ENCODE peak calls at places on chromosomes 3 and 15, in seven cellular contexts. I, K, Y, P, A, Z and O are unnamed samples.
A peak's percentile ranks its signal among the peaks of the same experiment; 100 is the strongest.

GRCh38 chr15:100918690-100919480 is at the start of gene LRRK1:
- DNase-seq in I (peak; percentile 18), K (peak; percentile 83), Y (peak; percentile 50), P (peak; percentile 62), A (peak; percentile 53), Z (no peak), O (peak; percentile 64)

GRCh38 chr15:63832620-63833245 is 1.0 kb downstream of the HERC1 start:
- DNase-seq in I (no peak), K (peak; percentile 42), Y (no peak), P (no peak), A (no peak), Z (no peak), O (peak; percentile 21)

GRCh38 chr15:76196286-76196948 is 114.9 kb downstream of the ETFA start:
- DNase-seq in I (peak; percentile 65), K (peak; percentile 79), Y (peak; percentile 81), P (peak; percentile 65), A (peak; percentile 86), Z (peak; percentile 95), O (peak; percentile 98)

GRCh38 chr3:18765672-18766071 is 340.5 kb upstream of the SATB1 start:
- DNase-seq in I (no peak), K (no peak), Y (no peak), P (no peak), A (no peak), Z (no peak), O (no peak)

GRCh38 chr3:16134173-16134928 is 40.1 kb upstream of the GALNT15 start:
- DNase-seq in I (no peak), K (no peak), Y (peak; percentile 66), P (no peak), A (no peak), Z (no peak), O (no peak)

GRCh38 chr15:57286446-57287127 is 89.7 kb upstream of the CGNL1 start:
- DNase-seq in I (no peak), K (no peak), Y (no peak), P (no peak), A (no peak), Z (no peak), O (no peak)

GRCh38 chr15:78023081-78023665 is 54.3 kb downstream of the TBC1D2B start:
- DNase-seq in I (no peak), K (no peak), Y (no peak), P (no peak), A (no peak), Z (no peak), O (no peak)

GRCh38 chr15:70480196-70480856 is 283.0 kb downstream of the UACA start:
- DNase-seq in I (no peak), K (no peak), Y (no peak), P (peak; percentile 91), A (no peak), Z (no peak), O (no peak)

GRCh38 chr15:78737187-78737820 is 74.0 kb downstream of the ADAMTS7 start:
- DNase-seq in I (no peak), K (no peak), Y (no peak), P (no peak), A (no peak), Z (no peak), O (no peak)

GRCh38 chr3:152466784-152467183 is 198.1 kb downstream of the MBNL1 start:
- DNase-seq in I (peak; percentile 34), K (peak; percentile 32), Y (peak; percentile 76), P (no peak), A (peak; percentile 87), Z (no peak), O (peak; percentile 75)

GRCh38 chr3:142007710-142008399 is 131.4 kb downstream of the ATP1B3 start:
- DNase-seq in I (peak; percentile 6), K (no peak), Y (no peak), P (no peak), A (no peak), Z (no peak), O (no peak)

GRCh38 chr3:35639251-35640185 is at the start of gene ARPP21:
- DNase-seq in I (peak; percentile 34), K (peak; percentile 86), Y (peak; percentile 3), P (peak; percentile 16), A (peak; percentile 26), Z (peak; percentile 46), O (no peak)

GRCh38 chr3:108136888-108137814 is 46.3 kb upstream of the CD47 start:
- DNase-seq in I (no peak), K (no peak), Y (no peak), P (no peak), A (no peak), Z (no peak), O (no peak)

GRCh38 chr3:186825294-186825821 is 17.2 kb upstream of the ADIPOQ start:
- DNase-seq in I (peak; percentile 77), K (no peak), Y (peak; percentile 69), P (peak; percentile 16), A (peak; percentile 59), Z (no peak), O (peak; percentile 38)

GRCh38 chr15:67125589-67126502 is 60.4 kb downstream of the SMAD3 start:
- DNase-seq in I (peak; percentile 98), K (no peak), Y (peak; percentile 99), P (no peak), A (peak; percentile 100), Z (peak; percentile 92), O (peak; percentile 100)

GRCh38 chr3:107676469-107677309 is 153.9 kb downstream of the BBX start:
- DNase-seq in I (no peak), K (peak; percentile 29), Y (peak; percentile 49), P (no peak), A (peak; percentile 56), Z (no peak), O (peak; percentile 35)

GRCh38 chr3:61417352-61417751 is 144.0 kb upstream of the PTPRG start:
- DNase-seq in I (peak; percentile 16), K (no peak), Y (peak; percentile 19), P (no peak), A (peak; percentile 9), Z (no peak), O (no peak)

GRCh38 chr3:16884748-16885587 is at the start of gene PLCL2:
- DNase-seq in I (no peak), K (peak; percentile 88), Y (peak; percentile 55), P (peak; percentile 60), A (peak; percentile 46), Z (peak; percentile 74), O (peak; percentile 28)

GRCh38 chr3:109640146-109640652 is 302.9 kb upstream of the DPPA4 start:
- DNase-seq in I (no peak), K (no peak), Y (no peak), P (no peak), A (no peak), Z (no peak), O (no peak)

GRCh38 chr3:113270096-113270495 is 58.7 kb downstream of the BOC start:
- DNase-seq in I (no peak), K (no peak), Y (no peak), P (no peak), A (no peak), Z (no peak), O (no peak)

GRCh38 chr15:58724471-58724870 is 25.0 kb downstream of the ADAM10 start:
- DNase-seq in I (peak; percentile 37), K (no peak), Y (peak; percentile 28), P (peak; percentile 77), A (peak; percentile 70), Z (no peak), O (peak; percentile 50)

GRCh38 chr3:106466881-106467280 is 598.1 kb upstream of the CBLB start:
- DNase-seq in I (no peak), K (no peak), Y (no peak), P (no peak), A (no peak), Z (no peak), O (no peak)

GRCh38 chr3:58532794-58533220 is 4.2 kb downstream of the ACOX2 start:
- DNase-seq in I (peak; percentile 64), K (peak; percentile 89), Y (peak; percentile 66), P (peak; percentile 73), A (peak; percentile 82), Z (peak; percentile 75), O (peak; percentile 71)
- TF ChIP-seq CTCF in I (peak; percentile 98), K (peak; percentile 90), Y (peak; percentile 89), P (peak; percentile 92), A (peak; percentile 93), Z (peak; percentile 61), O (peak; percentile 95)

GRCh38 chr15:88897456-88898194 is 2.3 kb upstream of the HAPLN3 start:
- DNase-seq in I (peak; percentile 85), K (peak; percentile 88), Y (peak; percentile 88), P (peak; percentile 63), A (peak; percentile 80), Z (peak; percentile 94), O (peak; percentile 85)
- H3K4me3 ChIP-seq in I (no peak overlapping the region), K (no peak overlapping the region), Y (no peak overlapping the region), P (no peak overlapping the region), A (no peak overlapping the region), Z (no peak overlapping the region), O (no peak overlapping the region)

GRCh38 chr15:89004726-89005030 is 83.6 kb upstream of the ABHD2 start:
- DNase-seq in I (no peak), K (no peak), Y (no peak), P (no peak), A (no peak), Z (no peak), O (no peak)

GRCh38 chr15:89007989-89008388 is 80.3 kb upstream of the ABHD2 start:
- DNase-seq in I (no peak), K (no peak), Y (no peak), P (no peak), A (no peak), Z (no peak), O (no peak)

GRCh38 chr15:89002830-89003229 is 85.4 kb upstream of the ABHD2 start:
- DNase-seq in I (no peak), K (peak; percentile 33), Y (no peak), P (no peak), A (no peak), Z (no peak), O (no peak)

GRCh38 chr15:89002281-89002761 is 85.9 kb upstream of the ABHD2 start:
- DNase-seq in I (peak; percentile 70), K (peak; percentile 68), Y (peak; percentile 63), P (no peak), A (peak; percentile 78), Z (no peak), O (peak; percentile 96)

DNA sequence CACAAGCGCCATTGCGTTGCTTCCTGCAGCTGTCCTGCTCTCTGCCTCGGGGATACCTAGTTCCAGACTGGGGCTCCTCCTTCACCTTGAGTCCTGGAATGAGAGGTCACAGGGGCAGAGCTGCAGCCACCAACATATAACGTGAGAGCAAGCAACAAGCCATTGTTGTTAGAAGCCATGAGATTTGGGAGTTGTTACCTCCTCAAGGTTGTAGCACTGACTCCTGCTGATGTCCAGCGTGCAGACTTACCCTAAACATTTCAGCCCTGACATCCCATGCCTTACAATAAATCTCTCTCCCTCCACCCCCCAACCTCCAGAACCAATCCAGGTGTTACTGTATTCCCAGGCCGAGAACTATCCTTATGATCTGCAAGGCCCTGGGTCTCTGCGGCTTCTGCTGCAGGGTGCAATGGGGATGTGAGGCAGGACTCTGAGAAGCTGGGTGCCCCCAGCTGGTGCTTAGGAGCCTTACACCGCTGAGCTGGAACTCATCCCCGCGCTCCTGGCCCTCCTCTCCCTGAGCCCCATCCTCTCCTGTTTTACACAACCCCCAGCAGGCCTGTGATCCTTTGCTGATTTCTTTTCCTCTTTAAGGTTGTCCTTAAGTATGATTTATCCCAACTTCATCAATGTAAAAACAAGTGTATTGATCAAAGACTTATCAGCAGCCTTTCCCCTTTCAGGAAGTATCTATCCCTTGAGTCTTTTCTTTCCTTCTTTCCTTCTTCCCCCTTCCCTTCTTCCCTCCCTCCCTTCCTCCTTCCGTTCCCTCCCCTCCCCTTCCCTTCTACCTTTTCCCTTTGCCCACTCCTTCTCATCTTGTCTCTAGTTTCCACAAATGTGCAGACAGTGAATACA is 84.2 kb upstream of the ABHD2 start:
- DNase-seq in I (peak; percentile 58), K (peak; percentile 65), Y (peak; percentile 43), P (no peak), A (peak; percentile 78), Z (no peak), O (peak; percentile 73)
- TF ChIP-seq CTCF in I (peak; percentile 80), K (peak; percentile 43), Y (peak; percentile 51), P (peak; percentile 14), A (peak; percentile 74), Z (no peak), O (peak; percentile 69)

GRCh38 chr3:170867552-170867951 is 2.4 kb downstream of the RPL22L1 start:
- DNase-seq in I (no peak), K (no peak), Y (no peak), P (no peak), A (no peak), Z (no peak), O (peak; percentile 21)
- H3K4me3 ChIP-seq in I (peak overlapping the region; percentile 90), K (peak overlapping the region; percentile 6), Y (peak overlapping the region; percentile 15), P (peak overlapping the region; percentile 81), A (no peak overlapping the region), Z (no peak overlapping the region), O (peak overlapping the region; percentile 8)